ENCODE peak calls at places on chromosome 21, in ten cellular contexts. P, J, L, Q, R, C, S, B, E and X are unnamed samples.

GRCh38 chr21:41612674-41613250 is 104.8 kb upstream of the TMPRSS2 start:
- DNase-seq in R (peak), B (peak), C (peak), Q (peak), J (peak), S (peak), E (peak), L (no peak), P (peak), X (peak)

GRCh38 chr21:45465105-45465504 is 60.1 kb downstream of the COL18A1 start:
- DNase-seq in L (no peak), S (no peak), P (no peak), B (no peak), Q (no peak), E (no peak), J (no peak), R (no peak), C (no peak), X (no peak)

GRCh38 chr21:35974801-35975200 is 85.5 kb downstream of the SETD4 start:
- DNase-seq in Q (no peak), C (peak), S (no peak), P (no peak), E (peak), R (no peak), B (peak), J (no peak), L (peak), X (no peak)

GRCh38 chr21:42845296-42845965 is 33.9 kb downstream of the WDR4 start:
- DNase-seq in L (no peak), C (peak), E (no peak), R (no peak), B (no peak), S (no peak), P (no peak), J (no peak), Q (no peak), X (no peak)

GRCh38 chr21:30839304-30839703 is 9.7 kb upstream of the KRTAP7-1 start:
- DNase-seq in B (peak), R (peak), Q (peak), C (no peak), S (peak), J (no peak), P (peak), L (no peak), E (peak), X (peak)

GRCh38 chr21:41632748-41633475 is 125.0 kb upstream of the TMPRSS2 start:
- DNase-seq in Q (no peak), P (no peak), E (no peak), C (no peak), S (no peak), J (no peak), L (no peak), R (no peak), B (no peak), X (no peak)

GRCh38 chr21:21860888-21861287 is 862.7 kb downstream of the NCAM2 start:
- DNase-seq in R (no peak), L (no peak), C (peak), E (peak), B (peak), S (peak), Q (no peak), P (peak), J (no peak), X (no peak)

GRCh38 chr21:39452207-39452964 is 616 bp downstream of the SH3BGR start:
- DNase-seq in Q (no peak), J (no peak), B (peak), C (peak), L (no peak), S (peak), E (peak), P (peak), R (no peak), X (no peak)

GRCh38 chr21:45809421-45809820 is 165.9 kb downstream of the PCBP3 start:
- DNase-seq in B (no peak), P (no peak), E (no peak), L (no peak), J (no peak), S (no peak), R (no peak), Q (peak), C (no peak), X (no peak)

GRCh38 chr21:28479660-28480059 is 513.0 kb downstream of the LTN1 start:
- DNase-seq in C (no peak), P (no peak), Q (no peak), B (no peak), S (no peak), R (no peak), L (no peak), E (no peak), J (no peak), X (no peak)

GRCh38 chr21:34042735-34043134 is 30.6 kb upstream of the MRPS6 start:
- DNase-seq in J (no peak), C (no peak), S (peak), R (no peak), B (no peak), E (no peak), L (no peak), Q (no peak), P (no peak), X (no peak)

GRCh38 chr21:26795866-26796329 is 49.3 kb downstream of the ADAMTS1 start:
- DNase-seq in B (peak), L (no peak), C (peak), R (no peak), S (peak), Q (peak), P (peak), E (peak), J (no peak), X (no peak)

GRCh38 chr21:41932576-41933258 is 21.1 kb downstream of the C2CD2 start:
- DNase-seq in P (no peak), Q (no peak), E (peak), S (peak), L (no peak), B (no peak), C (peak), R (no peak), J (no peak), X (no peak)

GRCh38 chr21:43300496-43301423 is 126.2 kb downstream of the SIK1 start:
- DNase-seq in R (no peak), E (peak), B (no peak), Q (no peak), S (no peak), C (no peak), P (peak), L (no peak), J (no peak), X (no peak)

GRCh38 chr21:33760641-33761103 is 118.4 kb downstream of the ITSN1 start:
- DNase-seq in B (no peak), L (no peak), J (no peak), Q (no peak), S (peak), P (peak), C (peak), E (peak), R (no peak), X (no peak)

GRCh38 chr21:30257773-30258172 is 25.0 kb downstream of the KRTAP24-1 start:
- DNase-seq in R (no peak), S (no peak), L (no peak), Q (peak), C (no peak), E (peak), J (no peak), P (peak), B (peak), X (peak)

GRCh38 chr21:43361493-43362296 is 65.2 kb downstream of the SIK1 start:
- DNase-seq in P (peak), E (no peak), R (peak), B (no peak), S (peak), C (no peak), Q (no peak), J (peak), L (no peak), X (no peak)

GRCh38 chr21:35663856-35664606 is 396.3 kb downstream of the SETD4 start:
- DNase-seq in P (no peak), S (no peak), L (no peak), C (no peak), R (no peak), E (no peak), B (no peak), Q (no peak), J (no peak), X (no peak)

GRCh38 chr21:39367783-39368182 is 18.9 kb upstream of the HMGN1 start:
- DNase-seq in C (no peak), B (no peak), P (no peak), J (no peak), S (no peak), Q (no peak), E (no peak), L (no peak), R (no peak), X (no peak)

GRCh38 chr21:44299458-44300261 is at the start of gene PFKL:
- DNase-seq in L (peak), B (peak), Q (peak), E (peak), R (peak), P (peak), J (peak), C (peak), S (peak), X (peak)

GRCh38 chr21:43330306-43330881 is 96.5 kb downstream of the SIK1 start:
- DNase-seq in Q (no peak), L (no peak), B (no peak), C (no peak), J (no peak), E (no peak), P (no peak), R (no peak), S (no peak), X (no peak)

GRCh38 chr21:42636535-42636914 is 16.9 kb upstream of the PDE9A start:
- DNase-seq in Q (no peak), E (peak), R (no peak), C (peak), B (no peak), P (peak), S (peak), J (no peak), L (no peak), X (no peak)

GRCh38 chr21:36700961-36701911 is 2.3 kb downstream of the SIM2 start:
- DNase-seq in B (peak), E (no peak), Q (no peak), R (peak), S (no peak), J (no peak), C (no peak), P (no peak), L (no peak), X (no peak)

GRCh38 chr21:46538262-46538661 is 66.6 kb downstream of the S100B start:
- DNase-seq in P (no peak), C (no peak), S (no peak), B (no peak), Q (no peak), J (no peak), R (no peak), L (no peak), E (no peak), X (no peak)

GRCh38 chr21:33901421-33902288 is 13.9 kb downstream of the ATP5PO start:
- DNase-seq in E (peak), S (peak), R (no peak), L (peak), J (no peak), Q (no peak), C (peak), P (peak), B (peak), X (peak)

GRCh38 chr21:17387030-17387617 is 125.7 kb upstream of the CXADR start:
- DNase-seq in C (peak), R (peak), P (peak), Q (peak), B (peak), J (peak), S (peak), E (peak), L (peak), X (peak)

GRCh38 chr21:17901458-17902092 is 82.4 kb upstream of the C21orf91 start:
- DNase-seq in S (no peak), L (no peak), R (no peak), E (no peak), C (peak), B (no peak), P (peak), J (no peak), Q (no peak), X (no peak)

GRCh38 chr21:44497641-44498243 is 42.3 kb downstream of the KRTAP10-1 start:
- DNase-seq in Q (no peak), S (no peak), R (no peak), J (no peak), P (peak), E (peak), C (no peak), L (no peak), B (no peak), X (no peak)

GRCh38 chr21:18517905-18518566 is 114.5 kb upstream of the TMPRSS15 start:
- DNase-seq in P (no peak), R (no peak), J (no peak), C (no peak), E (no peak), L (no peak), Q (no peak), B (no peak), S (no peak), X (no peak)

GRCh38 chr21:45003331-45004058 is 63.7 kb downstream of the SLX9 start:
- DNase-seq in B (no peak), E (no peak), Q (no peak), R (no peak), S (no peak), C (no peak), J (no peak), L (no peak), P (peak), X (no peak)

GRCh38 chr21:33441489-33442477 is 38.0 kb downstream of the TMEM50B start:
- DNase-seq in Q (peak), J (peak), P (peak), C (peak), E (peak), R (no peak), B (peak), S (peak), L (no peak), X (no peak)

GRCh38 chr21:34524671-34525601 is 12.9 kb upstream of the KCNE1 start:
- DNase-seq in P (peak), C (peak), Q (no peak), B (no peak), J (no peak), L (no peak), E (peak), R (no peak), S (peak), X (no peak)

GRCh38 chr21:45747233-45747766 is 103.8 kb downstream of the PCBP3 start:
- DNase-seq in L (no peak), Q (no peak), J (no peak), B (no peak), C (no peak), S (no peak), R (no peak), E (no peak), P (no peak), X (no peak)